ENCODE peak calls at places on chromosome 18, in six cellular contexts. Y is neuronal stem cell, N is mesenchymal stem cell, E is IMR-90, L is H1, V is mesendoderm. R is an unnamed sample.
A peak's percentile ranks its signal among the peaks of the same experiment; 100 is the strongest.

GRCh38 chr18:41665210-41665609 is 289.8 kb upstream of the PIK3C3 start:
- DNase-seq in Y (no peak), N (no peak), E (no peak), L (no peak), V (no peak), R (no peak)

GRCh38 chr18:54125429-54125828 is 99.0 kb downstream of the MBD2 start:
- DNase-seq in Y (no peak), N (no peak), E (no peak), L (no peak), V (no peak), R (no peak)

GRCh38 chr18:67428148-67428547 is 88.4 kb downstream of the DSEL start:
- DNase-seq in Y (no peak), N (no peak), E (peak; percentile 49), L (no peak), V (no peak), R (no peak)

GRCh38 chr18:44826418-44827259 is 146.0 kb downstream of the SETBP1 start:
- DNase-seq in Y (peak; percentile 23), N (peak; percentile 94), E (peak; percentile 83), L (no peak), V (peak; percentile 62), R (no peak)

GRCh38 chr18:45328762-45329161 is 286.5 kb upstream of the SLC14A2 start:
- DNase-seq in Y (no peak), N (no peak), E (no peak), L (no peak), V (no peak), R (no peak)

GRCh38 chr18:55502346-55502710 is 85.7 kb downstream of the TCF4 start:
- DNase-seq in Y (no peak), N (peak; percentile 61), E (no peak), L (no peak), V (peak; percentile 49), R (no peak)

GRCh38 chr18:59039449-59039848 is 100.2 kb upstream of the SEC11C start:
- DNase-seq in Y (no peak), N (no peak), E (no peak), L (no peak), V (no peak), R (no peak)

GRCh38 chr18:60350975-60351374 is 21.6 kb downstream of the MC4R start:
- DNase-seq in Y (no peak), N (no peak), E (peak; percentile 17), L (no peak), V (no peak), R (no peak)

GRCh38 chr18:1408331-1408835 is 503.7 kb downstream of the ADCYAP1 start:
- DNase-seq in Y (no peak), N (no peak), E (no peak), L (no peak), V (no peak), R (no peak)

GRCh38 chr18:22250591-22250996 is 81.2 kb downstream of the GATA6 start:
- DNase-seq in Y (no peak), N (no peak), E (no peak), L (no peak), V (no peak), R (no peak)

GRCh38 chr18:44601447-44601846 is 79.2 kb upstream of the SETBP1 start:
- DNase-seq in Y (no peak), N (peak; percentile 90), E (peak; percentile 41), L (no peak), V (no peak), R (no peak)

DNA sequence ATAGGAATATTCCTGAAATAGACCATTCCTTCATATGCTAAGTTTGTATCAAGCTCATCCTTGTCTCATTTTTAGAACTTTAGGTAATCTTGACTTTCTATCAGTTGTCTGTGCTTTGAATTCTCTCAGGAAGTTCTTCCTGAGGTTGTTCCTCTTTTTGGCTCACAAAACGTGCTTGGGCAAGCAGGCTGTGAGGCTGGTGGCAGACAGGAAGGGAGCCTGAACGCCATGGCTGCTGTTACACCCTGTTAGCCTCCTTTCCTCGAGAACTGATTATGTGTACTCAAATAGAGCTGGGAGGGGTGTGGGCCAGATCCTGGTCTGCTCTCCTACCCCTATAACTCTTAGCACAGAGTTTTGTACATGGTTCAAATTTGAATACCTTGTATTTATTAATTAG is 136.4 kb upstream of the CELF4 start:
- DNase-seq in Y (no peak), N (no peak), E (no peak), L (no peak), V (no peak), R (no peak)
- H3K23ac ChIP-seq in Y (no peak overlapping the region), N (no peak overlapping the region), E (no peak overlapping the region), L (no peak overlapping the region), V (no peak overlapping the region), R (no peak overlapping the region)

GRCh38 chr18:63082661-63083531 is 236.7 kb downstream of the BCL2 start:
- DNase-seq in Y (no peak), N (no peak), E (no peak), L (no peak), V (no peak), R (no peak)
- H3K23ac ChIP-seq in Y (no peak overlapping the region), N (no peak overlapping the region), E (no peak overlapping the region), L (no peak overlapping the region), V (no peak overlapping the region), R (no peak overlapping the region)

DNA sequence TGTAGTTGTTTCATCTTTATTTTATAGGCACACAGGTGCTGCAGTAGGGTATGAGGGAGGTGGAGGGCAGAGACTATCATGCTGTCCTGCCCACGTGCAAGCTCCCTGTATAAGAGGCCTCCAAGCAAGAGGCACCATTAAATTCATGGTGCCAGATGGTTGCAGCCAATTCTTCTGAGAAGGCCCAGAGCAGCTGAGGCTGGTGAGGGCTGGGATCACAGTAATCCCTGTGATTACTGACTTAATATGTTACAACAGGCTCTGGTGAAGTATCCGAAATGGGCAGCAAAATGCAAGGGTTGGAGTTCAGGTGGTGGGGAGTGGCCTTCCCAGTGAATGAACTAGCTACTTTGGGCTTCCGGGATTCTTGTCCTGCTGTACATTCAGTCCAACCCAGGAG is 191.9 kb upstream of the SMAD2 start:
- DNase-seq in Y (no peak), N (no peak), E (no peak), L (no peak), V (no peak), R (no peak)
- H3K23ac ChIP-seq in Y (no peak overlapping the region), N (no peak overlapping the region), E (no peak overlapping the region), L (no peak overlapping the region), V (no peak overlapping the region), R (no peak overlapping the region)

DNA sequence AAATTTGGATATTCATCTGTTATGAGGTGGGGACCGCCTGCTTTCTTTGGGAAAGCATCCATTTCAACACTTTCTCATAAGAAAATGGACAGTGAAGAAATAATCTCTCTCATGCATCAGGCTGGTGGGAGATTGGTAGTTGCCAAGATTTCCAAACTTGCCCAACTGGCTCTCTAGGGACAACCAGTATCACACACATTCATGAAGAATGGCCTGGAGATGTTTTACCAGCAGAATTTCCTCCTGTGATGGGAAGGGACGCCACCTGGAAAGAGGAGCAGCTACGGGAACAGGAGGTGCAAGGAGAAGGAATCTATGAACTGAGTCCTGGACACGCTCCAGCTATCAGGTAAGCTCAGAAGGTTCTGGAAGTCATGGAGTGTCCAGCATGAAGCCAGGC is 39.4 kb downstream of the LIPG start:
- DNase-seq in Y (no peak), N (no peak), E (no peak), L (no peak), V (no peak), R (no peak)
- H3K23ac ChIP-seq in Y (no peak overlapping the region), N (no peak overlapping the region), E (no peak overlapping the region), L (no peak overlapping the region), V (no peak overlapping the region), R (no peak overlapping the region)

GRCh38 chr18:35264409-35264808 is 23.6 kb downstream of the ZNF397 start:
- DNase-seq in Y (no peak), N (no peak), E (no peak), L (no peak), V (no peak), R (no peak)
- H3K23ac ChIP-seq in Y (no peak overlapping the region), N (no peak overlapping the region), E (no peak overlapping the region), L (no peak overlapping the region), V (no peak overlapping the region), R (no peak overlapping the region)

GRCh38 chr18:51339866-51340265 is 142.4 kb upstream of the MEX3C start:
- DNase-seq in Y (no peak), N (no peak), E (no peak), L (no peak), V (no peak), R (no peak)
- H3K23ac ChIP-seq in Y (no peak overlapping the region), N (no peak overlapping the region), E (no peak overlapping the region), L (no peak overlapping the region), V (no peak overlapping the region), R (no peak overlapping the region)

DNA sequence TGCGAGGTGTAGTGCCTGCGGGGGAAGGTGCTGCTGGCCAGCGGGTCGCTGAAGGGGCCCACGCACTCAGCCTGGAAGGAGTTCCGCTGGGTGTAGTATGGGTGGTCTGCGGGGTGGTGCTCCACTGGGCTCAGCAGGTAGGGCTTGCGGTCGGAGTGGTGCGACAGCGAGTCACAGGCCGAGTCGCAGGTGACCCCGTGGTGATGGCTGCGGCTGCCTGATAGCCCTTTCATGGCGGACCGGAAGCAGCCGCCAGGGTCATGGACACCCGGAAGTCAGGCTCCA is 429.8 kb downstream of the TGIF1 start:
- DNase-seq in Y (no peak), N (no peak), E (no peak), L (no peak), V (no peak), R (no peak)
- H3K23ac ChIP-seq in Y (peak overlapping the region; percentile 49), N (no peak overlapping the region), E (no peak overlapping the region), L (no peak overlapping the region), V (no peak overlapping the region), R (no peak overlapping the region)

R was measured in H9.